ENCODE peak calls at places on chromosomes 13 and 19, in seven cellular contexts. G is fibroblast of mammary gland, A is hepatocyte, E is astrocyte of the cerebellum, W is adrenal gland, Z is colonic mucosa, Y is AG10803. I is an unnamed sample.

GRCh38 chr13:38103851-38104250 is 234.3 kb upstream of the TRPC4 start:
- DNase-seq in A (no peak), Z (no peak), E (no peak), W (no peak), G (peak; percentile 5), Y (no peak), I (no peak)

GRCh38 chr13:57933606-57934005 is 302.1 kb downstream of the PCDH17 start:
- DNase-seq in A (no peak), Z (no peak), G (no peak), E (no peak), W (no peak), Y (no peak), I (no peak)

GRCh38 chr19:1410136-1410786 is 2.9 kb downstream of the DAZAP1 start:
- DNase-seq in A (no peak), E (no peak), W (peak; percentile 69), G (peak; percentile 81), Z (no peak), Y (peak; percentile 24), I (no peak)

GRCh38 chr19:3507371-3508120 is 1.4 kb downstream of the FZR1 start:
- DNase-seq in W (no peak), E (no peak), Y (no peak), G (no peak), A (peak; percentile 79), Z (peak; percentile 45), I (no peak)

GRCh38 chr13:72561791-72562190 is 165.6 kb downstream of the MZT1 start:
- DNase-seq in Z (no peak), G (no peak), Y (no peak), W (no peak), A (no peak), E (no peak), I (no peak)

GRCh38 chr19:1210227-1210538 is 4.6 kb downstream of the STK11 start:
- DNase-seq in Z (no peak), A (no peak), E (no peak), Y (no peak), W (peak; percentile 69), G (no peak), I (no peak)

GRCh38 chr19:54294539-54294938 is 13.6 kb upstream of the LILRB2 start:
- DNase-seq in Y (no peak), G (no peak), Z (no peak), E (no peak), W (no peak), A (no peak), I (no peak)

GRCh38 chr19:42553292-42554045 is 25.2 kb upstream of the CEACAM1 start:
- DNase-seq in W (no peak), Y (peak; percentile 90), E (peak; percentile 26), A (no peak), G (peak; percentile 82), Z (no peak), I (no peak)

GRCh38 chr13:48648446-48648845 is 5.3 kb upstream of the CYSLTR2 start:
- DNase-seq in A (no peak), G (no peak), W (no peak), Z (no peak), Y (no peak), E (no peak), I (no peak)

GRCh38 chr13:99062593-99062992 is 84.7 kb upstream of the DOCK9 start:
- DNase-seq in G (no peak), A (no peak), Z (no peak), E (peak; percentile 68), Y (peak; percentile 49), W (no peak), I (no peak)

GRCh38 chr19:1062387-1063029 is 4.5 kb upstream of the ARHGAP45 start:
- DNase-seq in E (no peak), Z (peak; percentile 22), Y (no peak), G (no peak), A (no peak), W (no peak), I (no peak)

GRCh38 chr13:78201411-78201810 is 282.8 kb upstream of the EDNRB start:
- DNase-seq in A (no peak), E (no peak), Z (no peak), G (no peak), Y (no peak), W (no peak), I (no peak)

GRCh38 chr13:112972867-112973576 is 4.0 kb downstream of the MCF2L start:
- DNase-seq in E (no peak), Z (no peak), G (no peak), W (no peak), A (no peak), Y (no peak), I (no peak)

GRCh38 chr19:3061214-3062161 is 807 bp downstream of the TLE5 start:
- DNase-seq in Z (peak; percentile 67), A (peak; percentile 67), E (no peak), Y (peak; percentile 36), G (no peak), W (no peak), I (peak; percentile 64)

GRCh38 chr13:42334329-42334706 is 62.4 kb downstream of the AKAP11 start:
- DNase-seq in Z (no peak), W (no peak), Y (no peak), A (no peak), G (no peak), E (no peak), I (no peak)
- TF ChIP-seq CTCF in Z (peak; percentile 6), W (no peak), Y (no peak), A (no peak), G (no peak), E (no peak), I (no peak)

DNA sequence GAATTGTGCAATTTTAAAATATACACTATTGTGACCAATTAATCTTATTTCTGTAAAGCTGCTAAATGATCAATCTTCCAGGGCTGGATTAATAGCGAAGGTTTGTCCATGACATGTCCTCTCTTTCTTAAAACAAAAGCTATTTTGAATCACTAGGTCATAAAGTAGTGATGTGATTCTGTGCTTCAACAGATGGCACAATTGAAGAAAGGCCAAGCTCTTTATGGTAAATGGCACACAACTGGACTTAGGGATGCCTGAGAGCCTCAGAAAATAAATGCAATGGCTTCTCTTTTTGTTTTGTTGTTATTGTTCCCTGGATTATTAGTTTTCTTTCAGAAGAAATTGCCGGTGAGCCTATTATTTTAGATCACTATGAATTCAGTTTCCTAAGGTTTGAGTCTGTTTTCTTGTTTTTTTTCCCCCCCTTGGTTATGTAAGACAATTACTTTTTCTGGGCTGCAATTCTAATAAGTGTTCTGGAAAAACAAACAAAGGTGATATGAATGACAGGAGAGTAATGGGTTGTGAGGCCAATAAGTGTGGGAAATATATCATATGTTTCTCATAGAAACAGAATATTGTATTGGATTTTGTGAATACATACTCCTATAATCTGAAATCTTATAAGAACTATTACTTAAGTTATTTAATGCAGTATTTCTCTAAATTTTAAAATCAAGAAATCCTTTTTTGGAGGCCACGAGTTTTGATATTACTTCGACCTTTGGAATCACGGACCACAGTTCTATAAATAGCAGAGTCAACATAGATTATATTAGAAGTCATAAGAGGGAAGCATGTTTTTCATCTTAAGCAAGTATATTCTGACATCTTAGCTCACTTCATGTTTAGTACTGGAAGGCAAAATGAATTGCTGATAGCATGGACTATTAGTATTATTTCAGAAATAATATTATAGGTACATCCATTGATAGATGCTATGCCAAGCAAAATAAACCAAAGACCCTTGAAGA is 16.8 kb downstream of the SLITRK1 start:
- DNase-seq in G (no peak), W (no peak), E (no peak), Z (no peak), Y (no peak), A (no peak), I (no peak)
- TF ChIP-seq CTCF in G (no peak), W (no peak), E (no peak), Z (no peak), Y (no peak), A (no peak), I (no peak)

GRCh38 chr13:29452773-29453574 is 142.5 kb downstream of the SLC7A1 start:
- DNase-seq in Y (peak; percentile 79), G (peak; percentile 28), W (no peak), Z (no peak), E (no peak), A (no peak), I (no peak)

GRCh38 chr13:29453657-29454056 is 141.8 kb downstream of the SLC7A1 start:
- DNase-seq in A (no peak), E (no peak), G (peak; percentile 28), Y (peak; percentile 55), W (no peak), Z (no peak), I (no peak)

GRCh38 chr13:29456419-29456818 is 139.1 kb downstream of the SLC7A1 start:
- DNase-seq in W (no peak), Z (no peak), A (no peak), Y (no peak), E (no peak), G (no peak), I (no peak)

GRCh38 chr13:29457299-29457698 is 138.2 kb downstream of the SLC7A1 start:
- DNase-seq in G (peak; percentile 88), W (no peak), E (peak; percentile 83), A (no peak), Y (peak; percentile 92), Z (no peak), I (no peak)

GRCh38 chr13:29454931-29455481 is 140.5 kb downstream of the SLC7A1 start:
- DNase-seq in W (no peak), G (peak; percentile 35), A (no peak), Y (peak; percentile 37), E (no peak), Z (no peak), I (no peak)
- TF ChIP-seq CTCF in W (no peak), G (peak; percentile 52), A (peak; percentile 14), Y (peak; percentile 35), E (peak; percentile 23), Z (peak; percentile 35), I (no peak)

GRCh38 chr13:110443633-110444225 is 117.8 kb downstream of the RAB20 start:
- DNase-seq in G (peak; percentile 22), E (no peak), A (no peak), Z (no peak), W (no peak), Y (no peak), I (no peak)

GRCh38 chr13:110445183-110445582 is 116.3 kb downstream of the RAB20 start:
- DNase-seq in A (no peak), Z (no peak), G (peak; percentile 96), E (no peak), W (no peak), Y (peak; percentile 55), I (no peak)

GRCh38 chr13:110445722-110446569 is 115.6 kb downstream of the RAB20 start:
- DNase-seq in A (no peak), Z (no peak), W (no peak), E (no peak), Y (no peak), G (peak; percentile 76), I (no peak)

GRCh38 chr13:110442946-110443632 is 118.4 kb downstream of the RAB20 start:
- DNase-seq in Y (peak; percentile 58), W (no peak), E (no peak), G (peak; percentile 77), Z (no peak), A (no peak), I (no peak)

DNA sequence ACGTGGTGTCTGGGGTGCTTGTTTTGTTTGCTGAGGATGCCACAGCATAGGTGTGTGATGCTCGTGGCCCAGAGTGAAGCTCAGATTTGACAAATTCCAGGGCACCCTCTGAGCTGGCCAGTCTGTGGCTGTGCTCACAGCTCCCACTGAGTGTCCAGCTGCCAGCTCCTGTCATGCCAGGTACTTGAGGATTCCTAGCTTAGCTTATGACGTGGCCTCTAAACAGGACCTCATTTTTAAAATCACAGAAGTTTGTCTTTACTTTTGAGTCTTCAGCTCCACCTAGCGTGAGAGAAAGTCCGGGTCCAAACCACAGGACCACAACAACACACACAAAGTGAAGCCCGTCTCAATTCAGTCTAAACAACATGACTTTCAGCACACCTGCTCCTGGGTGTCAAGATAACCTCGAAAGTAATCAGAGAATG is 117.3 kb downstream of the RAB20 start:
- DNase-seq in Z (no peak), Y (peak; percentile 47), A (no peak), G (peak; percentile 83), E (no peak), W (peak; percentile 39), I (no peak)
- TF ChIP-seq CTCF in Z (no peak), Y (peak; percentile 55), A (no peak), G (peak; percentile 51), E (peak; percentile 46), W (no peak), I (no peak)

GRCh38 chr19:45809643-45810159 is 5.4 kb downstream of the RSPH6A start:
- DNase-seq in E (peak; percentile 37), Z (no peak), G (peak; percentile 71), W (no peak), A (no peak), Y (peak; percentile 75), I (no peak)
- TF ChIP-seq CTCF in E (no peak), Z (no peak), G (no peak), W (no peak), A (no peak), Y (no peak), I (no peak)

I was measured in activated B cell treated with CpG ODN at 0.5 μM for 24 hours.